ENCODE peak calls at places on chromosomes 6 and 20, in nine cellular contexts. S is glutamatergic neuron; X is HT1080; P is NCI-H1694 treated with DMSO at 0.1 percent for 48 hours; G is small intestine; D is stimulated activated naive CD4-positive, alpha-beta T cell; T is tibial nerve; I is adipocyte; C is prostate gland. L is an unnamed sample.

GRCh38 chr6:166760288-166760687 is 133.2 kb upstream of the RPS6KA2 start:
- DNase-seq in C (no peak), D (peak), S (no peak), P (no peak), G (no peak), X (no peak), T (no peak), I (no peak), L (peak)

GRCh38 chr6:122476131-122476530 is 4.5 kb upstream of the SERINC1 start:
- DNase-seq in D (no peak), C (no peak), S (no peak), I (peak), X (no peak), T (no peak), G (peak), P (peak), L (no peak)

GRCh38 chr6:470901-471448 is 79.4 kb downstream of the IRF4 start:
- DNase-seq in G (no peak), X (no peak), P (no peak), S (no peak), I (no peak), D (no peak), T (no peak), C (no peak), L (no peak)

GRCh38 chr6:44053760-44054556 is 73.3 kb downstream of the MRPL14 start:
- DNase-seq in I (peak), S (no peak), T (no peak), P (no peak), C (no peak), X (peak), D (no peak), G (no peak), L (peak)

GRCh38 chr20:61311656-61312387 is 59.8 kb downstream of the CDH4 start:
- DNase-seq in D (no peak), C (no peak), X (peak), T (no peak), S (no peak), I (no peak), G (no peak), P (no peak), L (no peak)

GRCh38 chr20:63560856-63561609 is 7.1 kb downstream of the FNDC11 start:
- DNase-seq in S (no peak), G (no peak), T (no peak), D (no peak), C (no peak), P (no peak), I (no peak), X (no peak), L (no peak)

GRCh38 chr6:39280247-39280731 is 33.9 kb downstream of the KCNK17 start:
- DNase-seq in G (peak), P (no peak), I (no peak), S (no peak), T (no peak), C (no peak), D (no peak), X (peak), L (no peak)

GRCh38 chr6:56346958-56347357 is 99.6 kb upstream of the COL21A1 start:
- DNase-seq in D (no peak), T (no peak), S (no peak), X (no peak), C (no peak), P (no peak), G (no peak), I (no peak), L (no peak)

GRCh38 chr6:40996591-40997247 is 42.3 kb downstream of the UNC5CL start:
- DNase-seq in P (no peak), I (peak), C (peak), S (no peak), D (no peak), T (no peak), X (no peak), G (peak), L (no peak)

L was measured in naive thymus-derived CD8-positive, alpha-beta T cell.